ENCODE peak calls at places on chromosome 7, in seven cellular contexts. One of them, this sample, is unnamed. For H3K4me1, the result is how much of the 10 kb centered on the place peaks cover.

GRCh38 chr7:111560773-111561658 is 1.3 kb downstream of the IMMP2L start:
- DNase-seq in uterus: no peak
- DNase-seq in right lobe of liver: no peak
- DNase-seq in CD8-positive, alpha-beta T cell: no peak
- DNase-seq in upper lobe of right lung: no peak
- DNase-seq in pancreas: peak
- DNase-seq in transverse colon: no peak
- DNase-seq in this sample: no peak

GRCh38 chr7:76198202-76198601 is 3.5 kb upstream of the SRRM3 start:
- DNase-seq in pancreas: no peak
- DNase-seq in uterus: no peak
- DNase-seq in CD8-positive, alpha-beta T cell: no peak
- DNase-seq in upper lobe of right lung: no peak
- DNase-seq in transverse colon: no peak
- DNase-seq in right lobe of liver: no peak
- DNase-seq in this sample: peak

GRCh38 chr7:140661124-140661523 is 11.6 kb upstream of the ADCK2 start:
- DNase-seq in right lobe of liver: no peak
- DNase-seq in uterus: no peak
- DNase-seq in upper lobe of right lung: no peak
- DNase-seq in transverse colon: peak
- DNase-seq in CD8-positive, alpha-beta T cell: no peak
- DNase-seq in pancreas: no peak
- DNase-seq in this sample: no peak

GRCh38 chr7:154680894-154681659 is 321.8 kb downstream of the PAXIP1 start:
- DNase-seq in pancreas: no peak
- DNase-seq in CD8-positive, alpha-beta T cell: no peak
- DNase-seq in right lobe of liver: no peak
- DNase-seq in uterus: no peak
- DNase-seq in transverse colon: no peak
- DNase-seq in upper lobe of right lung: no peak
- DNase-seq in this sample: no peak

GRCh38 chr7:29146888-29147609 is 712 bp upstream of the CPVL start:
- DNase-seq in uterus: peak
- DNase-seq in CD8-positive, alpha-beta T cell: no peak
- DNase-seq in right lobe of liver: no peak
- DNase-seq in pancreas: peak
- DNase-seq in upper lobe of right lung: no peak
- DNase-seq in transverse colon: peak
- DNase-seq in this sample: peak

GRCh38 chr7:71261066-71261465 is 129.1 kb downstream of the GALNT17 start:
- DNase-seq in upper lobe of right lung: no peak
- DNase-seq in pancreas: no peak
- DNase-seq in transverse colon: no peak
- DNase-seq in CD8-positive, alpha-beta T cell: no peak
- DNase-seq in right lobe of liver: no peak
- DNase-seq in uterus: no peak
- DNase-seq in this sample: no peak

GRCh38 chr7:77561354-77561753 is 24.3 kb downstream of the PTPN12 start:
- DNase-seq in pancreas: no peak
- DNase-seq in uterus: no peak
- DNase-seq in right lobe of liver: no peak
- DNase-seq in transverse colon: no peak
- DNase-seq in upper lobe of right lung: no peak
- DNase-seq in CD8-positive, alpha-beta T cell: no peak
- DNase-seq in this sample: no peak

GRCh38 chr7:157830331-157830730 is 493.5 kb downstream of the DNAJB6 start:
- DNase-seq in transverse colon: no peak
- DNase-seq in upper lobe of right lung: peak
- DNase-seq in CD8-positive, alpha-beta T cell: no peak
- DNase-seq in right lobe of liver: peak
- DNase-seq in pancreas: no peak
- DNase-seq in uterus: no peak
- DNase-seq in this sample: no peak

GRCh38 chr7:151727579-151728285 is 149.2 kb downstream of the PRKAG2 start:
- DNase-seq in uterus: peak
- DNase-seq in transverse colon: peak
- DNase-seq in upper lobe of right lung: no peak
- DNase-seq in pancreas: no peak
- DNase-seq in right lobe of liver: peak
- DNase-seq in CD8-positive, alpha-beta T cell: no peak
- DNase-seq in this sample: no peak

GRCh38 chr7:124603066-124603465 is 162.5 kb downstream of the GPR37 start:
- DNase-seq in transverse colon: no peak
- DNase-seq in uterus: no peak
- DNase-seq in pancreas: no peak
- DNase-seq in upper lobe of right lung: no peak
- DNase-seq in right lobe of liver: no peak
- DNase-seq in CD8-positive, alpha-beta T cell: no peak
- DNase-seq in this sample: no peak

GRCh38 chr7:126780993-126781392 is 471.7 kb downstream of the GRM8 start:
- DNase-seq in uterus: no peak
- DNase-seq in pancreas: no peak
- DNase-seq in upper lobe of right lung: no peak
- DNase-seq in right lobe of liver: no peak
- DNase-seq in transverse colon: no peak
- DNase-seq in CD8-positive, alpha-beta T cell: no peak
- DNase-seq in this sample: no peak

GRCh38 chr7:91569702-91570457 is 305.6 kb downstream of the FZD1 start:
- DNase-seq in transverse colon: no peak
- DNase-seq in CD8-positive, alpha-beta T cell: no peak
- DNase-seq in right lobe of liver: no peak
- DNase-seq in uterus: no peak
- DNase-seq in pancreas: no peak
- DNase-seq in upper lobe of right lung: no peak
- DNase-seq in this sample: no peak

GRCh38 chr7:36448781-36449379 is 59.2 kb downstream of the ANLN start:
- DNase-seq in transverse colon: no peak
- DNase-seq in upper lobe of right lung: no peak
- DNase-seq in uterus: no peak
- DNase-seq in CD8-positive, alpha-beta T cell: no peak
- DNase-seq in right lobe of liver: no peak
- DNase-seq in pancreas: no peak
- DNase-seq in this sample: no peak

GRCh38 chr7:11457419-11457818 is 374.6 kb downstream of the THSD7A start:
- DNase-seq in pancreas: no peak
- DNase-seq in transverse colon: no peak
- DNase-seq in right lobe of liver: no peak
- DNase-seq in uterus: no peak
- DNase-seq in CD8-positive, alpha-beta T cell: no peak
- DNase-seq in upper lobe of right lung: no peak
- DNase-seq in this sample: no peak

GRCh38 chr7:92717982-92718716 is 118.2 kb downstream of the CDK6 start:
- DNase-seq in uterus: peak
- DNase-seq in transverse colon: peak
- DNase-seq in pancreas: peak
- DNase-seq in upper lobe of right lung: no peak
- DNase-seq in CD8-positive, alpha-beta T cell: peak
- DNase-seq in right lobe of liver: no peak
- DNase-seq in this sample: no peak

GRCh38 chr7:76317782-76318487 is 15.5 kb downstream of the HSPB1 start:
- DNase-seq in right lobe of liver: peak
- DNase-seq in uterus: peak
- DNase-seq in pancreas: peak
- DNase-seq in transverse colon: peak
- DNase-seq in upper lobe of right lung: peak
- DNase-seq in CD8-positive, alpha-beta T cell: peak
- DNase-seq in this sample: peak

GRCh38 chr7:35286422-35286821 is 32.5 kb upstream of the TBX20 start:
- DNase-seq in right lobe of liver: no peak
- DNase-seq in uterus: no peak
- DNase-seq in upper lobe of right lung: no peak
- DNase-seq in CD8-positive, alpha-beta T cell: no peak
- DNase-seq in pancreas: no peak
- DNase-seq in transverse colon: no peak
- DNase-seq in this sample: no peak

GRCh38 chr7:106112972-106113421 is 885 bp upstream of the SYPL1 start:
- DNase-seq in uterus: no peak
- DNase-seq in right lobe of liver: no peak
- DNase-seq in transverse colon: no peak
- DNase-seq in CD8-positive, alpha-beta T cell: no peak
- DNase-seq in pancreas: no peak
- DNase-seq in upper lobe of right lung: no peak
- DNase-seq in this sample: peak

GRCh38 chr7:83738436-83738835 is 89.5 kb upstream of the SEMA3E start:
- DNase-seq in right lobe of liver: no peak
- DNase-seq in uterus: no peak
- DNase-seq in upper lobe of right lung: no peak
- DNase-seq in CD8-positive, alpha-beta T cell: no peak
- DNase-seq in pancreas: no peak
- DNase-seq in transverse colon: no peak
- DNase-seq in this sample: no peak

GRCh38 chr7:140672382-140673062 is at the start of gene ADCK2:
- DNase-seq in upper lobe of right lung: peak
- DNase-seq in pancreas: peak
- DNase-seq in CD8-positive, alpha-beta T cell: peak
- DNase-seq in transverse colon: peak
- DNase-seq in uterus: peak
- DNase-seq in right lobe of liver: peak
- DNase-seq in this sample: peak

GRCh38 chr7:351256-351655 is 61.3 kb downstream of the FOXL3 start:
- DNase-seq in uterus: no peak
- DNase-seq in transverse colon: no peak
- DNase-seq in CD8-positive, alpha-beta T cell: peak
- DNase-seq in pancreas: no peak
- DNase-seq in upper lobe of right lung: no peak
- DNase-seq in right lobe of liver: no peak
- DNase-seq in this sample: no peak

GRCh38 chr7:50599385-50599784 is 34.2 kb upstream of the DDC start:
- DNase-seq in transverse colon: no peak
- DNase-seq in CD8-positive, alpha-beta T cell: no peak
- DNase-seq in uterus: no peak
- DNase-seq in right lobe of liver: no peak
- DNase-seq in pancreas: no peak
- DNase-seq in upper lobe of right lung: no peak
- DNase-seq in this sample: no peak

GRCh38 chr7:45573636-45574470 is at the start of gene ADCY1:
- DNase-seq in CD8-positive, alpha-beta T cell: no peak
- DNase-seq in upper lobe of right lung: no peak
- DNase-seq in right lobe of liver: no peak
- DNase-seq in pancreas: no peak
- DNase-seq in uterus: no peak
- DNase-seq in transverse colon: no peak
- DNase-seq in this sample: peak

GRCh38 chr7:50607524-50608125 is 42.4 kb upstream of the DDC start:
- DNase-seq in upper lobe of right lung: no peak
- DNase-seq in right lobe of liver: no peak
- DNase-seq in pancreas: no peak
- DNase-seq in transverse colon: no peak
- DNase-seq in CD8-positive, alpha-beta T cell: no peak
- DNase-seq in uterus: no peak
- DNase-seq in this sample: no peak

GRCh38 chr7:69457912-69458491 is 140.3 kb upstream of the AUTS2 start:
- DNase-seq in right lobe of liver: peak
- DNase-seq in upper lobe of right lung: no peak
- DNase-seq in CD8-positive, alpha-beta T cell: no peak
- DNase-seq in transverse colon: no peak
- DNase-seq in uterus: no peak
- DNase-seq in pancreas: peak
- DNase-seq in this sample: peak

GRCh38 chr7:16847381-16847860 is 34.4 kb downstream of the AGR3 start:
- DNase-seq in transverse colon: peak
- DNase-seq in right lobe of liver: no peak
- DNase-seq in upper lobe of right lung: peak
- DNase-seq in CD8-positive, alpha-beta T cell: no peak
- DNase-seq in pancreas: peak
- DNase-seq in uterus: no peak
- DNase-seq in this sample: no peak

GRCh38 chr7:101243786-101244384 is 996 bp downstream of the FIS1 start:
- DNase-seq in pancreas: no peak
- DNase-seq in uterus: peak
- DNase-seq in right lobe of liver: no peak
- DNase-seq in CD8-positive, alpha-beta T cell: no peak
- DNase-seq in transverse colon: no peak
- DNase-seq in upper lobe of right lung: no peak
- DNase-seq in this sample: peak

GRCh38 chr7:132125096-132125495 is 451.2 kb downstream of the PLXNA4 start:
- DNase-seq in uterus: no peak
- DNase-seq in transverse colon: no peak
- DNase-seq in CD8-positive, alpha-beta T cell: no peak
- DNase-seq in upper lobe of right lung: no peak
- DNase-seq in pancreas: no peak
- DNase-seq in right lobe of liver: no peak
- DNase-seq in this sample: no peak

GRCh38 chr7:8441106-8441590 is 7.7 kb downstream of the NXPH1 start:
- DNase-seq in CD8-positive, alpha-beta T cell: no peak
- DNase-seq in transverse colon: no peak
- DNase-seq in pancreas: no peak
- DNase-seq in upper lobe of right lung: no peak
- DNase-seq in uterus: no peak
- DNase-seq in right lobe of liver: no peak
- DNase-seq in this sample: peak
- H3K4me3 ChIP-seq in CD8-positive, alpha-beta T cell: no peak
- H3K4me3 ChIP-seq in transverse colon: no peak
- H3K4me3 ChIP-seq in pancreas: no peak
- H3K4me3 ChIP-seq in upper lobe of right lung: no peak
- H3K4me3 ChIP-seq in uterus: no peak
- H3K4me3 ChIP-seq in right lobe of liver: no peak
- H3K4me3 ChIP-seq in this sample: peak

DNA sequence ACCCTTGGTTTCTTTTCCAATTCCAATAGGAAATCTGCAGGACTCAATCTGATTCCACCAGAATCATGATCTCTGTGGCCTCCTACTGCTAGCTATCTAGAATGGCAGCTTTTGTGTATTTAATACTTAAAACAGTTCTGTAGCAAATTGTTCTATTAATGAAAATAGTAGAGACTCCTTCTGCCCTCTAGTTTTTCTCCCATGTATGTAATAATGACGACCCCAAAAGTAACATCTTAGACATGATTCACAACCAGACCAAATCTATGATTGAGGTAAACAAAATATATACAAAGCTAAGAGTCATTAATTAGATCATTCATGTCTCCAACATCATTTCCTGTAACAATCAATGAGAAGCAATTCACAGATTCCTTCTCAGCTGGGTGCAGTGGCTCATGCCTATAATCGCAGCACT is 259.1 kb upstream of the MKLN1 start:
- DNase-seq in upper lobe of right lung: no peak
- DNase-seq in uterus: no peak
- DNase-seq in pancreas: no peak
- DNase-seq in transverse colon: no peak
- DNase-seq in CD8-positive, alpha-beta T cell: no peak
- DNase-seq in right lobe of liver: no peak
- DNase-seq in this sample: no peak
- H3K4me1 ChIP-seq in upper lobe of right lung: half or more
- H3K4me1 ChIP-seq in uterus: under half
- H3K4me1 ChIP-seq in pancreas: under half
- H3K4me1 ChIP-seq in transverse colon: half or more
- H3K4me1 ChIP-seq in CD8-positive, alpha-beta T cell: half or more
- H3K4me1 ChIP-seq in right lobe of liver: half or more
- H3K4me1 ChIP-seq in this sample: under half

GRCh38 chr7:3003936-3004335 is 39.7 kb downstream of the CARD11 start:
- DNase-seq in transverse colon: no peak
- DNase-seq in pancreas: no peak
- DNase-seq in uterus: no peak
- DNase-seq in right lobe of liver: no peak
- DNase-seq in upper lobe of right lung: peak
- DNase-seq in CD8-positive, alpha-beta T cell: no peak
- DNase-seq in this sample: no peak
- H3K4me3 ChIP-seq in transverse colon: no peak
- H3K4me3 ChIP-seq in pancreas: no peak
- H3K4me3 ChIP-seq in uterus: no peak
- H3K4me3 ChIP-seq in right lobe of liver: no peak
- H3K4me3 ChIP-seq in upper lobe of right lung: no peak
- H3K4me3 ChIP-seq in CD8-positive, alpha-beta T cell: no peak
- H3K4me3 ChIP-seq in this sample: no peak

GRCh38 chr7:150451833-150452431 is 1.5 kb downstream of the GIMAP8 start:
- DNase-seq in CD8-positive, alpha-beta T cell: peak
- DNase-seq in uterus: no peak
- DNase-seq in pancreas: no peak
- DNase-seq in right lobe of liver: no peak
- DNase-seq in upper lobe of right lung: no peak
- DNase-seq in transverse colon: no peak
- DNase-seq in this sample: peak
- H3K4me1 ChIP-seq in CD8-positive, alpha-beta T cell: under half
- H3K4me1 ChIP-seq in uterus: under half
- H3K4me1 ChIP-seq in pancreas: under half
- H3K4me1 ChIP-seq in right lobe of liver: under half
- H3K4me1 ChIP-seq in upper lobe of right lung: under half
- H3K4me1 ChIP-seq in transverse colon: under half
- H3K4me1 ChIP-seq in this sample: under half

This sample was measured in endodermal cell.